ENCODE peak calls at places on chromosomes 12 and 14, in six cellular contexts. C is A549, I is stomach, T is psoas muscle, L is cardiac muscle cell, D is Panc1. R is an unnamed sample.

GRCh38 chr14:20356422-20356821 is 13.0 kb downstream of the PARP2 start:
- DNase-seq in C (no peak), I (no peak), T (no peak), L (no peak), D (no peak), R (no peak)

GRCh38 chr12:76277480-76277879 is 70.7 kb downstream of the BBS10 start:
- DNase-seq in C (no peak), I (no peak), T (no peak), L (no peak), D (no peak), R (no peak)

GRCh38 chr14:68513838-68514610 is 278.8 kb downstream of the ZFP36L1 start:
- DNase-seq in C (no peak), I (no peak), T (no peak), L (no peak), D (no peak), R (no peak)

GRCh38 chr14:91744068-91744480 is 12.2 kb upstream of the CATSPERB start:
- DNase-seq in C (no peak), I (peak; percentile 60), T (no peak), L (no peak), D (no peak), R (no peak)

GRCh38 chr12:3458041-3458440 is 33.0 kb upstream of the PRMT8 start:
- DNase-seq in C (no peak), I (no peak), T (no peak), L (no peak), D (no peak), R (no peak)

GRCh38 chr14:100012478-100012925 is 52.7 kb upstream of the EVL start:
- DNase-seq in C (no peak), I (no peak), T (no peak), L (no peak), D (no peak), R (no peak)

GRCh38 chr12:54017027-54017788 is 8.4 kb downstream of the HOXC8 start:
- DNase-seq in C (peak; percentile 83), I (no peak), T (peak; percentile 76), L (no peak), D (no peak), R (no peak)

GRCh38 chr12:27335364-27336145 is 2.9 kb downstream of the BMAL2 start:
- DNase-seq in C (no peak), I (no peak), T (no peak), L (no peak), D (no peak), R (no peak)

GRCh38 chr14:104096318-104096717 is 10.8 kb downstream of the ASPG start:
- DNase-seq in C (no peak), I (no peak), T (no peak), L (no peak), D (no peak), R (no peak)

GRCh38 chr14:29716150-29716549 is 211.5 kb downstream of the PRKD1 start:
- DNase-seq in C (no peak), I (no peak), T (no peak), L (no peak), D (no peak), R (no peak)

GRCh38 chr12:48946206-48946605 is 11.1 kb downstream of the ARF3 start:
- DNase-seq in C (no peak), I (no peak), T (no peak), L (no peak), D (no peak), R (no peak)

GRCh38 chr14:99755068-99755405 is 38.2 kb upstream of the EML1 start:
- DNase-seq in C (no peak), I (no peak), T (no peak), L (no peak), D (no peak), R (no peak)

DNA sequence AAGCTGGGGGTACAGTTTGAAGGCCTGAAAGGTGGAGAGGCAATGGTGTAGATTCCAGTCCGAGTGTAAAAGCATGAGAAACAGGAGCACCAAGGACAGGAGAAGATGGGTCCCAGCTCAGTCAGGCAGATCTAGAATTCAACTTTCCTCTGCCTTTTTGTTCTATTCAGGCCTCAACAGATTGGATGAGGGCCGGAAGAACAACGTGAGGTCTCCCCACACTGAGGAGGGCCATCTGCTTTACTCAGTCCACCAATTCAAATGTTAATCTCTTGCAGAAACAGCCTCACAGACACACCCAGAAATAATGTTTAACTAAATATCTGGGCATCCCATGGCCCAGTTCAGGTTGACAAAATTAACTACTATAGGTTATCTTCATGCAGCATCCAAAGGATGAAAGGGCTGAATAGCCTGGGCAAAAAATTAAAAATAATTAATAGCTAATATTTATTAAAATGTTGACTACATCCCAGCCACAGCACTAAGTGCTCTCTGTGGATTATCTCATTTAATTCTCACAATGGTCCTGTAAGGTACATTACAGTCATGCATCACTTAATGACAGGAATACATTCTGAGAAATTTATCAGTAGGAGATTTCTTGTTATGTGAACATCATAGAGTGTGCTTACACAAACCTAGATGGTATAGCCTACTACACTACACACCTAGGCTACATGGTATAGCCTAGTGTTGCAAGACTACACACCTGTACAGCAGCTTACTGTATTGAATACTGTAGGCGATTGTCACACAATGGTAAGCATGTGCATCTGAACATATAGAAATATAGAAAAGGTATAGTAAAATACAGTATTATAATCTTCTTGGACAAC is 22.5 kb downstream of the BTG1 start:
- DNase-seq in C (no peak), I (no peak), T (no peak), L (no peak), D (no peak), R (no peak)
- H3K4me3 ChIP-seq in C (no peak overlapping the region), I (no peak overlapping the region), T (no peak overlapping the region), L (no peak overlapping the region), D (no peak overlapping the region), R (no peak overlapping the region)

GRCh38 chr12:94721173-94721572 is 70.8 kb upstream of the TMCC3 start:
- DNase-seq in C (no peak), I (no peak), T (no peak), L (no peak), D (no peak), R (no peak)
- H3K27ac ChIP-seq in C (no peak overlapping the region), I (no peak overlapping the region), T (no peak overlapping the region), L (no peak overlapping the region), D (no peak overlapping the region), R (no peak overlapping the region)

GRCh38 chr12:80045594-80045993 is 53.7 kb upstream of the OTOGL start:
- DNase-seq in C (no peak), I (no peak), T (no peak), L (no peak), D (no peak), R (no peak)
- TF ChIP-seq CTCF in C (no peak), I (no peak), T (no peak), L (no peak), D (no peak), R (no peak)

GRCh38 chr12:124738636-124739467 is 124.8 kb downstream of the SCARB1 start:
- DNase-seq in C (no peak), I (peak; percentile 73), T (no peak), L (no peak), D (no peak), R (no peak)
- H3K4me3 ChIP-seq in C (no peak overlapping the region), I (no peak overlapping the region), T (no peak overlapping the region), L (no peak overlapping the region), D (no peak overlapping the region), R (no peak overlapping the region)

DNA sequence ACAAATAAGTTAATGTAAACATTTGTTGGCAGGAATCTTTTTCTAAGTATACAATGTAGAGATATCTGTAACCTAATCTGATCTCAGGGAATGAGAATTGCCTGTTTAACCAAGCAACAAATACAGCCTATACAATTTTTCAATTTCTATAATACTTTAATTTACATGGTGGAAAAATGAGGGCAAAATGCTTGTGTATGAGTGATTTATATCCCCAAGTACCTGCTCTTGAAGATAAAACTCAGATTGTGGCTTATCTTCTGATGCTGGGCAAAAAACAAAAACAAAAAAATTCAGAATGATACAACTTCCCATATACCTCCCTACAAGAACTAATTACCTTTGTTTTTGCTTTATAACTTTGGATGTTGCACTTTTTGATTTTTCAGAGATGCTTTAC is 2.2 kb downstream of the CNOT2 start:
- DNase-seq in C (no peak), I (no peak), T (no peak), L (no peak), D (no peak), R (no peak)
- H3K27ac ChIP-seq in C (no peak overlapping the region), I (no peak overlapping the region), T (no peak overlapping the region), L (no peak overlapping the region), D (no peak overlapping the region), R (no peak overlapping the region)

GRCh38 chr12:321606-322326 is 59.1 kb upstream of the SLC6A13 start:
- DNase-seq in C (no peak), I (no peak), T (no peak), L (peak; percentile 9), D (no peak), R (no peak)
- TF ChIP-seq CTCF in C (peak; percentile 12), I (no peak), T (no peak), L (no peak), D (no peak), R (no peak)

GRCh38 chr14:105455766-105456660 is 18.6 kb upstream of the CRIP2 start:
- DNase-seq in C (no peak), I (no peak), T (no peak), L (no peak), D (no peak), R (no peak)

GRCh38 chr14:105453847-105454246 is 20.8 kb upstream of the CRIP2 start:
- DNase-seq in C (no peak), I (no peak), T (no peak), L (no peak), D (no peak), R (no peak)

GRCh38 chr14:105452963-105453362 is 21.7 kb upstream of the CRIP2 start:
- DNase-seq in C (no peak), I (no peak), T (no peak), L (no peak), D (no peak), R (no peak)

GRCh38 chr14:105456736-105457703 is 17.6 kb upstream of the CRIP2 start:
- DNase-seq in C (no peak), I (no peak), T (no peak), L (no peak), D (no peak), R (no peak)

DNA sequence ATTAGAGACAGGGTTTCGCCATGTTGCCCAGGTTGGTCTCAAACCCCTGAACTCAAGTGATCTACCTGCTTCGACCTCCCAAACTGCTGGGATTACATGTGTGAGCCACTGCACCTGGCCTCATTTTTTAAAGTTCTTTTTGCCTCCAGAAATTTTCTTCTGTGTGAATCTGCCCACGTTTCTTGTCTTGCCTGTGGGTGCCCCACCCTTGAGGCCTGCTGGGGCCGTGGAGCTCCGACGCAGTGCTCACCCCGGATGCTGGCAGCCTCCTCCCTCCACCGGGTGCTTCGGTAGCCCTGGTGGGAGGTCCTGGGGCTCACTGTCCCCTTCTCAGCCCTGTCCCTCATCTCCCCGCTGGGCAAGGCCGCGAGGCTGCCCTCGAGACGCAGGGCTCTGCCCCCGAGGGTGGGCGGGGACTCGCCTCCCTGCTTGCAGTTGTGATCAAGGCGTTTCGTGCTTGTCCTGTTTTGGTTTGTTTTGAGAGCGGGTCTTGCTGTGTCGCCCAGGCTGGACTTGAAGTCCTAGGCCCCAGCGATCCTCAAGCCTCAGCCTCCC is 19.5 kb upstream of the CRIP2 start:
- DNase-seq in C (no peak), I (no peak), T (no peak), L (no peak), D (no peak), R (no peak)
- H3K4me3 ChIP-seq in C (no peak overlapping the region), I (no peak overlapping the region), T (no peak overlapping the region), L (no peak overlapping the region), D (no peak overlapping the region), R (no peak overlapping the region)

R was measured in coronary artery.